ENCODE peak calls at places on chromosome X, in seven cellular contexts. One of them, this sample, is unnamed. For H3K4me1, the result is how much of the 10 kb centered on the place peaks cover.

GRCh38 chrX:133045986-133046385 is 50.9 kb downstream of the USP26 start:
- DNase-seq in naive thymus-derived CD4-positive, alpha-beta T cell: no peak
- DNase-seq in aorta: no peak
- DNase-seq in A549: no peak
- DNase-seq in hepatocyte: peak
- DNase-seq in adrenal gland: no peak
- DNase-seq in left ventricle myocardium inferior: no peak
- DNase-seq in this sample: peak

GRCh38 chrX:143669395-143669794 is 33.5 kb upstream of the SLITRK4 start:
- DNase-seq in naive thymus-derived CD4-positive, alpha-beta T cell: no peak
- DNase-seq in aorta: no peak
- DNase-seq in A549: no peak
- DNase-seq in hepatocyte: peak
- DNase-seq in adrenal gland: no peak
- DNase-seq in left ventricle myocardium inferior: no peak
- DNase-seq in this sample: no peak

GRCh38 chrX:102712216-102712966 is at the start of gene GPRASP2:
- DNase-seq in naive thymus-derived CD4-positive, alpha-beta T cell: peak
- DNase-seq in aorta: peak
- DNase-seq in A549: no peak
- DNase-seq in hepatocyte: peak
- DNase-seq in adrenal gland: peak
- DNase-seq in left ventricle myocardium inferior: peak
- DNase-seq in this sample: peak

GRCh38 chrX:11733614-11734013 is 24.4 kb upstream of the MSL3 start:
- DNase-seq in naive thymus-derived CD4-positive, alpha-beta T cell: no peak
- DNase-seq in aorta: no peak
- DNase-seq in A549: no peak
- DNase-seq in hepatocyte: no peak
- DNase-seq in adrenal gland: no peak
- DNase-seq in left ventricle myocardium inferior: no peak
- DNase-seq in this sample: no peak

GRCh38 chrX:11470231-11470630 is 177.0 kb downstream of the AMELX start:
- DNase-seq in naive thymus-derived CD4-positive, alpha-beta T cell: no peak
- DNase-seq in aorta: no peak
- DNase-seq in A549: no peak
- DNase-seq in hepatocyte: no peak
- DNase-seq in adrenal gland: no peak
- DNase-seq in left ventricle myocardium inferior: no peak
- DNase-seq in this sample: peak

GRCh38 chrX:81291996-81292395 is 90.1 kb downstream of the SH3BGRL start:
- DNase-seq in naive thymus-derived CD4-positive, alpha-beta T cell: no peak
- DNase-seq in aorta: no peak
- DNase-seq in A549: no peak
- DNase-seq in hepatocyte: no peak
- DNase-seq in adrenal gland: no peak
- DNase-seq in left ventricle myocardium inferior: no peak
- DNase-seq in this sample: no peak

GRCh38 chrX:55451626-55451989 is 319 bp upstream of the MAGEH1 start:
- DNase-seq in naive thymus-derived CD4-positive, alpha-beta T cell: no peak
- DNase-seq in aorta: no peak
- DNase-seq in A549: peak
- DNase-seq in hepatocyte: no peak
- DNase-seq in adrenal gland: no peak
- DNase-seq in left ventricle myocardium inferior: no peak
- DNase-seq in this sample: no peak

GRCh38 chrX:9995855-9996339 is 28.7 kb downstream of the CLDN34 start:
- DNase-seq in naive thymus-derived CD4-positive, alpha-beta T cell: peak
- DNase-seq in aorta: peak
- DNase-seq in A549: peak
- DNase-seq in hepatocyte: peak
- DNase-seq in adrenal gland: peak
- DNase-seq in left ventricle myocardium inferior: peak
- DNase-seq in this sample: peak

GRCh38 chrX:40552768-40553167 is 28.0 kb upstream of the ATP6AP2 start:
- DNase-seq in naive thymus-derived CD4-positive, alpha-beta T cell: no peak
- DNase-seq in aorta: no peak
- DNase-seq in A549: peak
- DNase-seq in hepatocyte: no peak
- DNase-seq in adrenal gland: no peak
- DNase-seq in left ventricle myocardium inferior: no peak
- DNase-seq in this sample: no peak

GRCh38 chrX:39874202-39874816 is 223.4 kb downstream of the BCOR start:
- DNase-seq in naive thymus-derived CD4-positive, alpha-beta T cell: peak
- DNase-seq in aorta: no peak
- DNase-seq in A549: no peak
- DNase-seq in hepatocyte: no peak
- DNase-seq in adrenal gland: no peak
- DNase-seq in left ventricle myocardium inferior: no peak
- DNase-seq in this sample: no peak

GRCh38 chrX:101452051-101452450 is 33.2 kb upstream of the ARMCX4 start:
- DNase-seq in naive thymus-derived CD4-positive, alpha-beta T cell: no peak
- DNase-seq in aorta: no peak
- DNase-seq in A549: no peak
- DNase-seq in hepatocyte: no peak
- DNase-seq in adrenal gland: no peak
- DNase-seq in left ventricle myocardium inferior: no peak
- DNase-seq in this sample: no peak

GRCh38 chrX:40908857-40909475 is 173.6 kb upstream of the MED14 start:
- DNase-seq in naive thymus-derived CD4-positive, alpha-beta T cell: no peak
- DNase-seq in aorta: no peak
- DNase-seq in A549: peak
- DNase-seq in hepatocyte: no peak
- DNase-seq in adrenal gland: no peak
- DNase-seq in left ventricle myocardium inferior: no peak
- DNase-seq in this sample: peak

GRCh38 chrX:154082396-154083133 is 15.0 kb downstream of the MECP2 start:
- DNase-seq in naive thymus-derived CD4-positive, alpha-beta T cell: no peak
- DNase-seq in aorta: no peak
- DNase-seq in A549: no peak
- DNase-seq in hepatocyte: peak
- DNase-seq in adrenal gland: no peak
- DNase-seq in left ventricle myocardium inferior: no peak
- DNase-seq in this sample: no peak

GRCh38 chrX:151098996-151099395 is 77.4 kb upstream of the GPR50 start:
- DNase-seq in naive thymus-derived CD4-positive, alpha-beta T cell: no peak
- DNase-seq in aorta: no peak
- DNase-seq in A549: no peak
- DNase-seq in hepatocyte: no peak
- DNase-seq in adrenal gland: peak
- DNase-seq in left ventricle myocardium inferior: no peak
- DNase-seq in this sample: no peak

GRCh38 chrX:105331244-105331643 is 110.8 kb upstream of the TEX13A start:
- DNase-seq in naive thymus-derived CD4-positive, alpha-beta T cell: no peak
- DNase-seq in aorta: no peak
- DNase-seq in A549: no peak
- DNase-seq in hepatocyte: no peak
- DNase-seq in adrenal gland: no peak
- DNase-seq in left ventricle myocardium inferior: no peak
- DNase-seq in this sample: no peak

GRCh38 chrX:52217494-52218160 is 32.9 kb downstream of the MAGED4 start:
- DNase-seq in naive thymus-derived CD4-positive, alpha-beta T cell: no peak
- DNase-seq in aorta: peak
- DNase-seq in A549: no peak
- DNase-seq in hepatocyte: no peak
- DNase-seq in adrenal gland: no peak
- DNase-seq in left ventricle myocardium inferior: no peak
- DNase-seq in this sample: no peak

GRCh38 chrX:39755152-39756032 is 342.4 kb downstream of the BCOR start:
- DNase-seq in naive thymus-derived CD4-positive, alpha-beta T cell: no peak
- DNase-seq in aorta: peak
- DNase-seq in A549: peak
- DNase-seq in hepatocyte: peak
- DNase-seq in adrenal gland: peak
- DNase-seq in left ventricle myocardium inferior: peak
- DNase-seq in this sample: peak

GRCh38 chrX:153953892-153954617 is 9.6 kb upstream of the RENBP start:
- DNase-seq in naive thymus-derived CD4-positive, alpha-beta T cell: no peak
- DNase-seq in aorta: no peak
- DNase-seq in A549: no peak
- DNase-seq in hepatocyte: no peak
- DNase-seq in adrenal gland: no peak
- DNase-seq in left ventricle myocardium inferior: no peak
- DNase-seq in this sample: no peak

GRCh38 chrX:107574711-107575110 is 53.6 kb upstream of the PRPS1 start:
- DNase-seq in naive thymus-derived CD4-positive, alpha-beta T cell: no peak
- DNase-seq in aorta: no peak
- DNase-seq in A549: no peak
- DNase-seq in hepatocyte: no peak
- DNase-seq in adrenal gland: no peak
- DNase-seq in left ventricle myocardium inferior: no peak
- DNase-seq in this sample: no peak

GRCh38 chrX:136525738-136526606 is 6.0 kb upstream of the VGLL1 start:
- DNase-seq in naive thymus-derived CD4-positive, alpha-beta T cell: no peak
- DNase-seq in aorta: peak
- DNase-seq in A549: peak
- DNase-seq in hepatocyte: peak
- DNase-seq in adrenal gland: peak
- DNase-seq in left ventricle myocardium inferior: peak
- DNase-seq in this sample: peak

GRCh38 chrX:77276742-77277141 is 170.4 kb upstream of the FGF16 start:
- DNase-seq in naive thymus-derived CD4-positive, alpha-beta T cell: no peak
- DNase-seq in aorta: no peak
- DNase-seq in A549: no peak
- DNase-seq in hepatocyte: no peak
- DNase-seq in adrenal gland: no peak
- DNase-seq in left ventricle myocardium inferior: no peak
- DNase-seq in this sample: no peak

GRCh38 chrX:70289793-70290770 is at the start of the genes KIF4A and PDZD11:
- DNase-seq in naive thymus-derived CD4-positive, alpha-beta T cell: peak
- DNase-seq in aorta: peak
- DNase-seq in A549: peak
- DNase-seq in hepatocyte: peak
- DNase-seq in adrenal gland: peak
- DNase-seq in left ventricle myocardium inferior: peak
- DNase-seq in this sample: peak

GRCh38 chrX:33160273-33160672 is 51.1 kb downstream of the DMD start:
- DNase-seq in naive thymus-derived CD4-positive, alpha-beta T cell: no peak
- DNase-seq in aorta: no peak
- DNase-seq in A549: no peak
- DNase-seq in hepatocyte: no peak
- DNase-seq in adrenal gland: no peak
- DNase-seq in left ventricle myocardium inferior: no peak
- DNase-seq in this sample: no peak

DNA sequence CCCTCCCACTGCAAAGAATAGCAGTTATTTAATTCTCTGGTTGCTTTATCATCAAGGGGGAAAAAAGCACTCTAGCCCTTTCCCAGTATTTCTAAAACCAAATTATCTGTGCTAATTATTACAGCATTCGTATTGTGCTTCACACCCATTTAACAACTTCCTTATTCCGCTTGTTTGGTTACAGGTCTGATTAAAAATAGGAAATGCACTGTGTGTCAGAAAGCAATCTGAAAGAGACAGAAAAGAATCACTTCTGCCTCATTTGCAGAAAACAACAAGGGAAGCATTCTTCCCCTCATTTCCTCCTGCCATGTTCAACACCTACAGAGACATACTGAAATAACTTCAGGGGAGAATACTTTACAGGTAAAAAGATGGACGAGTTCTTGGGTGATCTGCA is 114.9 kb upstream of the MAP3K15 start:
- DNase-seq in naive thymus-derived CD4-positive, alpha-beta T cell: no peak
- DNase-seq in aorta: no peak
- DNase-seq in A549: no peak
- DNase-seq in hepatocyte: no peak
- DNase-seq in adrenal gland: no peak
- DNase-seq in left ventricle myocardium inferior: no peak
- DNase-seq in this sample: no peak
- H3K4me1 ChIP-seq in naive thymus-derived CD4-positive, alpha-beta T cell: under half
- H3K4me1 ChIP-seq in aorta: under half
- H3K4me1 ChIP-seq in A549: under half
- H3K4me1 ChIP-seq in hepatocyte: under half
- H3K4me1 ChIP-seq in adrenal gland: under half
- H3K4me1 ChIP-seq in left ventricle myocardium inferior: under half
- H3K4me1 ChIP-seq in this sample: under half

GRCh38 chrX:118564498-118564897 is 68.9 kb downstream of the DOCK11 start:
- DNase-seq in naive thymus-derived CD4-positive, alpha-beta T cell: no peak
- DNase-seq in aorta: no peak
- DNase-seq in A549: no peak
- DNase-seq in hepatocyte: no peak
- DNase-seq in adrenal gland: no peak
- DNase-seq in left ventricle myocardium inferior: no peak
- DNase-seq in this sample: no peak

GRCh38 chrX:118562574-118563164 is 67.1 kb downstream of the DOCK11 start:
- DNase-seq in naive thymus-derived CD4-positive, alpha-beta T cell: no peak
- DNase-seq in aorta: no peak
- DNase-seq in A549: no peak
- DNase-seq in hepatocyte: no peak
- DNase-seq in adrenal gland: no peak
- DNase-seq in left ventricle myocardium inferior: no peak
- DNase-seq in this sample: no peak

GRCh38 chrX:118565853-118566252 is 70.2 kb downstream of the DOCK11 start:
- DNase-seq in naive thymus-derived CD4-positive, alpha-beta T cell: no peak
- DNase-seq in aorta: no peak
- DNase-seq in A549: no peak
- DNase-seq in hepatocyte: no peak
- DNase-seq in adrenal gland: no peak
- DNase-seq in left ventricle myocardium inferior: no peak
- DNase-seq in this sample: no peak

GRCh38 chrX:118569676-118570075 is 74.1 kb downstream of the DOCK11 start:
- DNase-seq in naive thymus-derived CD4-positive, alpha-beta T cell: no peak
- DNase-seq in aorta: no peak
- DNase-seq in A549: no peak
- DNase-seq in hepatocyte: no peak
- DNase-seq in adrenal gland: no peak
- DNase-seq in left ventricle myocardium inferior: no peak
- DNase-seq in this sample: no peak

DNA sequence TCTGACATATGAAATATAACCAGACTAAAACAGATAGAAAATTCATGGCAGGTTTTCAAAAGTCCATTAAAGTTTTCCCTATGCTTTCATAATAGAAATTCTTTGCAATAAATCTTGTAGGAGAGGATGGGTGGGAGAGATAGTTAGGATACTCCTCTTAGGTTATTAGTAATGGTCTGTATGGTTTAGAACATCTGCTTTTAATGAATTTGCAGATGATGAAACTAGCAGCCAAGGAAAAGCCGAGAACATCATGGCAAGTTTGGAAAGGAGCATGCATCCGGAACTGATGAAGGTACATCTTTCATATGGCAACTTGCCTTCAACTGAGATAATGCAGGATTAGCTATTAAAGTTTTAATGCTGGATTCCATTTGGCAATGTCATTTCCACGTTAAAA is 70.7 kb downstream of the DOCK11 start:
- DNase-seq in naive thymus-derived CD4-positive, alpha-beta T cell: no peak
- DNase-seq in aorta: no peak
- DNase-seq in A549: no peak
- DNase-seq in hepatocyte: no peak
- DNase-seq in adrenal gland: no peak
- DNase-seq in left ventricle myocardium inferior: no peak
- DNase-seq in this sample: no peak
- H3K27ac ChIP-seq in naive thymus-derived CD4-positive, alpha-beta T cell: no peak
- H3K27ac ChIP-seq in aorta: no peak
- H3K27ac ChIP-seq in A549: no peak
- H3K27ac ChIP-seq in hepatocyte: no peak
- H3K27ac ChIP-seq in adrenal gland: no peak
- H3K27ac ChIP-seq in left ventricle myocardium inferior: no peak
- H3K27ac ChIP-seq in this sample: no peak

GRCh38 chrX:129981207-129981553 is 1.3 kb upstream of the BCORL1 start:
- DNase-seq in naive thymus-derived CD4-positive, alpha-beta T cell: no peak
- DNase-seq in aorta: no peak
- DNase-seq in A549: no peak
- DNase-seq in hepatocyte: no peak
- DNase-seq in adrenal gland: no peak
- DNase-seq in left ventricle myocardium inferior: no peak
- DNase-seq in this sample: no peak
- H3K4me3 ChIP-seq in naive thymus-derived CD4-positive, alpha-beta T cell: peak
- H3K4me3 ChIP-seq in aorta: peak
- H3K4me3 ChIP-seq in A549: no peak
- H3K4me3 ChIP-seq in hepatocyte: peak
- H3K4me3 ChIP-seq in adrenal gland: no peak
- H3K4me3 ChIP-seq in left ventricle myocardium inferior: no peak
- H3K4me3 ChIP-seq in this sample: no peak

GRCh38 chrX:115898382-115899001 is 272.1 kb upstream of the AGTR2 start:
- DNase-seq in naive thymus-derived CD4-positive, alpha-beta T cell: no peak
- DNase-seq in aorta: peak
- DNase-seq in A549: no peak
- DNase-seq in hepatocyte: no peak
- DNase-seq in adrenal gland: peak
- DNase-seq in left ventricle myocardium inferior: no peak
- DNase-seq in this sample: peak
- H3K4me1 ChIP-seq in naive thymus-derived CD4-positive, alpha-beta T cell: under half
- H3K4me1 ChIP-seq in aorta: under half
- H3K4me1 ChIP-seq in A549: under half
- H3K4me1 ChIP-seq in hepatocyte: under half
- H3K4me1 ChIP-seq in adrenal gland: under half
- H3K4me1 ChIP-seq in left ventricle myocardium inferior: under half
- H3K4me1 ChIP-seq in this sample: under half

This sample was measured in SJCRH30.